ENCODE peak calls at places on chromosomes 7 and 10, in six cellular contexts. C is CD8-positive, alpha-beta T cell; X is colonic mucosa; D is fibroblast of lung; B is spleen; J is IMR-90. F is an unnamed sample. For H3K4me1, the result is how much of the 10 kb centered on the place peaks cover.

GRCh38 chr7:133253522-133253882 is 624 bp downstream of the EXOC4 start:
- DNase-seq in D (peak), B (no peak), C (peak), J (peak), X (peak), F (no peak)

GRCh38 chr10:3222068-3222467 is 49.5 kb upstream of the PITRM1 start:
- DNase-seq in B (no peak), C (no peak), X (no peak), D (peak), J (no peak), F (no peak)

GRCh38 chr7:9680713-9681112 is 1247.3 kb downstream of the NXPH1 start:
- DNase-seq in D (no peak), B (no peak), X (no peak), J (no peak), C (no peak), F (no peak)

GRCh38 chr7:129635300-129636029 is 23.9 kb downstream of the NRF1 start:
- DNase-seq in D (peak), J (peak), C (peak), B (peak), X (peak), F (peak)

GRCh38 chr10:24331457-24331856 is 122.5 kb downstream of the KIAA1217 start:
- DNase-seq in C (no peak), X (peak), J (peak), B (no peak), D (peak), F (no peak)

GRCh38 chr10:116211682-116212081 is 61.3 kb downstream of the GFRA1 start:
- DNase-seq in D (peak), C (no peak), X (no peak), J (peak), B (no peak), F (no peak)

GRCh38 chr10:101014966-101015581 is 15.5 kb downstream of the LZTS2 start:
- DNase-seq in X (no peak), C (no peak), J (peak), B (no peak), D (peak), F (no peak)

GRCh38 chr7:16712916-16713315 is 40.6 kb upstream of the TSPAN13 start:
- DNase-seq in C (no peak), J (peak), X (no peak), B (no peak), D (no peak), F (no peak)

GRCh38 chr7:35258125-35258890 is 4.4 kb upstream of the TBX20 start:
- DNase-seq in D (no peak), B (no peak), X (no peak), J (no peak), C (no peak), F (no peak)

GRCh38 chr7:46207931-46208634 is 287.0 kb upstream of the IGFBP3 start:
- DNase-seq in C (no peak), B (no peak), D (no peak), J (no peak), X (no peak), F (no peak)

GRCh38 chr7:95509199-95509598 is 23.5 kb downstream of the ASB4 start:
- DNase-seq in D (peak), B (no peak), J (peak), C (no peak), X (no peak), F (peak)

GRCh38 chr7:2680792-2681490 is 7.1 kb upstream of the AMZ1 start:
- DNase-seq in C (peak), B (peak), J (peak), D (peak), X (peak), F (peak)

GRCh38 chr10:44576715-44577191 is 191.9 kb upstream of the CXCL12 start:
- DNase-seq in D (peak), C (no peak), J (peak), X (no peak), B (no peak), F (no peak)

GRCh38 chr10:51718804-51719291 is 19.5 kb upstream of the CSTF2T start:
- DNase-seq in X (no peak), B (no peak), J (peak), C (no peak), D (peak), F (no peak)

GRCh38 chr7:151008511-151009323 is 15.6 kb downstream of the ATG9B start:
- DNase-seq in X (peak), B (peak), D (peak), C (peak), J (no peak), F (peak)

GRCh38 chr7:127943541-127944521 is 87.4 kb downstream of the LRRC4 start:
- DNase-seq in X (no peak), C (no peak), D (peak), J (peak), B (no peak), F (peak)

GRCh38 chr10:7408003-7408493 is 2.8 kb downstream of the SFMBT2 start:
- DNase-seq in D (peak), X (peak), C (peak), B (peak), J (no peak), F (no peak)

GRCh38 chr7:102993532-102994029 is 80.8 kb downstream of the LRRC17 start:
- DNase-seq in B (no peak), C (no peak), J (peak), X (no peak), D (peak), F (no peak)

GRCh38 chr10:91683976-91684375 is 51.1 kb upstream of the PPP1R3C start:
- DNase-seq in J (peak), C (no peak), D (peak), B (no peak), X (no peak), F (no peak)

GRCh38 chr10:110226555-110226925 is 19.1 kb downstream of the MXI1 start:
- DNase-seq in C (peak), J (peak), D (peak), X (peak), B (no peak), F (peak)

GRCh38 chr10:102869290-102870198 is at the start of gene AS3MT:
- DNase-seq in C (no peak), J (no peak), B (peak), D (no peak), X (peak), F (peak)

GRCh38 chr10:24513155-24513554 is 210.5 kb downstream of the ARHGAP21 start:
- DNase-seq in X (peak), B (no peak), D (peak), C (no peak), J (peak), F (no peak)

GRCh38 chr10:29471483-29471859 is 163.3 kb downstream of the SVIL start:
- DNase-seq in B (no peak), J (peak), X (no peak), D (peak), C (no peak), F (no peak)

GRCh38 chr7:154909241-154910105 is 93.5 kb downstream of the PAXIP1 start:
- DNase-seq in J (no peak), D (no peak), X (no peak), C (no peak), B (peak), F (no peak)

GRCh38 chr10:129394739-129395298 is 72.2 kb upstream of the MGMT start:
- DNase-seq in B (no peak), J (no peak), D (no peak), X (no peak), C (no peak), F (no peak)

GRCh38 chr10:104337985-104338735 is at the start of gene ITPRIP:
- DNase-seq in B (peak), J (peak), X (peak), D (peak), C (peak), F (peak)

GRCh38 chr7:152451356-152451755 is 15.6 kb upstream of the KMT2C start:
- DNase-seq in J (no peak), D (no peak), C (no peak), B (no peak), X (no peak), F (no peak)

GRCh38 chr7:79770970-79771369 is 317.5 kb upstream of the MAGI2 start:
- DNase-seq in B (no peak), D (no peak), C (no peak), X (no peak), J (no peak), F (no peak)

GRCh38 chr10:124671486-124672075 is 72.6 kb downstream of the FAM53B start:
- DNase-seq in D (peak), X (no peak), B (peak), J (no peak), C (no peak), F (peak)

GRCh38 chr10:89269822-89270483 is 18.4 kb upstream of the LIPA start:
- DNase-seq in J (no peak), C (no peak), D (peak), X (no peak), B (no peak), F (no peak)

GRCh38 chr10:74930962-74931361 is 104.6 kb downstream of the KAT6B start:
- DNase-seq in B (no peak), X (no peak), J (no peak), D (no peak), C (no peak), F (no peak)

GRCh38 chr10:74934100-74934812 is 107.9 kb downstream of the KAT6B start:
- DNase-seq in C (no peak), X (no peak), B (no peak), D (no peak), J (no peak), F (no peak)

GRCh38 chr10:74928742-74929191 is 102.4 kb downstream of the KAT6B start:
- DNase-seq in B (no peak), D (peak), J (peak), C (no peak), X (no peak), F (no peak)

GRCh38 chr10:74929197-74929596 is 102.8 kb downstream of the KAT6B start:
- DNase-seq in D (peak), C (no peak), X (no peak), B (no peak), J (peak), F (no peak)

GRCh38 chr10:74932648-74933047 is 106.2 kb downstream of the KAT6B start:
- DNase-seq in J (no peak), C (no peak), X (no peak), B (no peak), D (no peak), F (no peak)
- H3K4me1 ChIP-seq in J (under half), C (under half), X (under half), B (under half), D (under half), F (under half)

GRCh38 chr7:27362026-27362425 is 119.4 kb downstream of the EVX1 start:
- DNase-seq in B (no peak), C (no peak), J (no peak), X (no peak), D (no peak), F (no peak)
- H3K4me1 ChIP-seq in B (under half), C (under half), J (under half), X (under half), D (under half), F (under half)

GRCh38 chr10:25978771-25979170 is 44.7 kb downstream of the MYO3A start:
- DNase-seq in J (no peak), D (no peak), C (no peak), B (no peak), X (no peak), F (no peak)
- H3K4me1 ChIP-seq in J (under half), D (under half), C (under half), B (under half), X (under half), F (under half)

DNA sequence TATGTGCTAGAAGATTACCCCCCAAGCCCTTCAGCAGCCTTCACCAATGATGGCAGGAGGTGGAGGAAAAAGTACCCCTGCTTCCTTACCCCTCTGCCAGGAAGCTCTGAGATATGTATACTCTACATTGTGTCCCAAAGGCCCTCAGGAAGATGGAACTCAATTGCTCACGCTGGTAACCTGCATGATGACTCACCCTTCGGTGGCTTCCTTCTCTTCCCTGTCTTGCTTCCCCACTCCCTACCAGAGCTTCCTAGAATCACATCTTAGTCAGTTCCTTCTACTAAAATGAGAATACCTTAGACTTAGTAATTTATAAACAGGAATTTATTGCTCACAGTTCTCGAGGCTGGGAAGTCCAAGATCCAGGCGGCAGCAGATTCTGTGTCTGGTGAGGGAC is 405.6 kb downstream of the TYW1 start:
- DNase-seq in D (no peak), X (no peak), J (no peak), B (no peak), C (no peak), F (no peak)
- H3K4me1 ChIP-seq in D (under half), X (under half), J (under half), B (under half), C (under half), F (under half)

GRCh38 chr7:119572541-119572940 is 700.4 kb upstream of the KCND2 start:
- DNase-seq in C (no peak), D (no peak), B (peak), J (no peak), X (no peak), F (no peak)

GRCh38 chr7:119572132-119572531 is 700.8 kb upstream of the KCND2 start:
- DNase-seq in C (no peak), X (no peak), J (no peak), B (no peak), D (no peak), F (no peak)

DNA sequence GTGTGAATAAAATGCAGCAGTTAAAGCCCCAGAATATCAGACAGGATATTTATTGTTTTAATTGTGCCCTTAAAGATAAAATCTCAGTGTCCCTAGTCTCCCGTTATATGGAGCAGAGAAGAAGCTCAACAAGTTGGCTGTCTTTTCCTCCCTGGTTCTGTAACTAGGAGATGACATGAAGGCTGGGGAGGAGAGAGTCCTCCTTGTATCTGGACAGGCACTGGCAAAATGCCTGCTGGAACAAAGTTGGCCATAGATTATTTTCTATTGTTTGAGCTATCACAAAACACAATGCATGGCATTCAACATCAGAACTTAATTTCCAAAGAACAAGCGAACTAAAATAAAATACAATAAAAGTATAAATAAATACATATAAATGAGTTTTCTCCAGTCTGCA is 694.9 kb upstream of the KCND2 start:
- DNase-seq in B (no peak), J (no peak), X (no peak), C (no peak), D (no peak), F (no peak)
- H3K4me1 ChIP-seq in B (under half), J (under half), X (under half), C (under half), D (under half), F (under half)

GRCh38 chr7:116731019-116731388 is 59.0 kb downstream of the MET start:
- DNase-seq in D (no peak), C (no peak), X (no peak), B (no peak), J (no peak), F (no peak)

GRCh38 chr7:116734736-116735135 is 62.7 kb downstream of the MET start:
- DNase-seq in B (no peak), C (no peak), D (no peak), J (no peak), X (no peak), F (no peak)

GRCh38 chr7:116732788-116733709 is 61.1 kb downstream of the MET start:
- DNase-seq in B (no peak), J (no peak), C (no peak), X (no peak), D (no peak), F (no peak)

GRCh38 chr7:116731737-116732335 is 59.8 kb downstream of the MET start:
- DNase-seq in X (no peak), J (no peak), D (no peak), B (no peak), C (no peak), F (no peak)

GRCh38 chr7:116733924-116734591 is 62.1 kb downstream of the MET start:
- DNase-seq in C (no peak), D (no peak), B (no peak), J (no peak), X (no peak), F (no peak)
- H3K4me1 ChIP-seq in C (under half), D (under half), B (under half), J (under half), X (under half), F (under half)

F was measured in SK-N-SH.